ENCODE peak calls at places on chromosome 9, in nine cellular contexts. Q is upper lobe of left lung; Y is osteoblast; C is spleen; A is K562; W is GM12865; U is adrenal gland; V is adipocyte; L is CD4-positive, alpha-beta memory T cell. S is an unnamed sample.

GRCh38 chr9:120438111-120438510 is 141.9 kb downstream of the CDK5RAP2 start:
- DNase-seq in Q (no peak), Y (peak), C (no peak), A (no peak), W (no peak), U (no peak), V (no peak), L (no peak), S (no peak)

GRCh38 chr9:105444130-105444529 is 3.7 kb upstream of the FSD1L start:
- DNase-seq in Q (no peak), Y (no peak), C (no peak), A (no peak), W (no peak), U (no peak), V (no peak), L (no peak), S (no peak)

GRCh38 chr9:125330587-125330986 is 69.0 kb downstream of the GAPVD1 start:
- DNase-seq in Q (no peak), Y (no peak), C (no peak), A (no peak), W (no peak), U (no peak), V (no peak), L (no peak), S (no peak)

GRCh38 chr9:93198117-93198838 is 14.3 kb downstream of the WNK2 start:
- DNase-seq in Q (no peak), Y (peak), C (no peak), A (no peak), W (no peak), U (no peak), V (no peak), L (no peak), S (peak)

GRCh38 chr9:29816954-29817703 is 2243.8 kb upstream of the C9orf72 start:
- DNase-seq in Q (peak), Y (no peak), C (peak), A (no peak), W (no peak), U (no peak), V (no peak), L (no peak), S (no peak)

GRCh38 chr9:38423939-38424843 is at the start of gene IGFBPL1:
- DNase-seq in Q (peak), Y (peak), C (no peak), A (no peak), W (peak), U (peak), V (peak), L (no peak), S (peak)

GRCh38 chr9:98809311-98810105 is 2.0 kb downstream of the GALNT12 start:
- DNase-seq in Q (no peak), Y (no peak), C (no peak), A (peak), W (no peak), U (no peak), V (no peak), L (no peak), S (peak)

GRCh38 chr9:127785023-127785932 is 556 bp upstream of the CDK9 start:
- DNase-seq in Q (peak), Y (peak), C (peak), A (peak), W (peak), U (peak), V (peak), L (peak), S (peak)

GRCh38 chr9:129416831-129417604 is 203.9 kb downstream of the C9orf50 start:
- DNase-seq in Q (no peak), Y (peak), C (no peak), A (no peak), W (no peak), U (peak), V (no peak), L (no peak), S (peak)

GRCh38 chr9:100426532-100427365 is at the start of gene MSANTD3:
- DNase-seq in Q (peak), Y (peak), C (peak), A (peak), W (peak), U (peak), V (peak), L (peak), S (peak)

DNA sequence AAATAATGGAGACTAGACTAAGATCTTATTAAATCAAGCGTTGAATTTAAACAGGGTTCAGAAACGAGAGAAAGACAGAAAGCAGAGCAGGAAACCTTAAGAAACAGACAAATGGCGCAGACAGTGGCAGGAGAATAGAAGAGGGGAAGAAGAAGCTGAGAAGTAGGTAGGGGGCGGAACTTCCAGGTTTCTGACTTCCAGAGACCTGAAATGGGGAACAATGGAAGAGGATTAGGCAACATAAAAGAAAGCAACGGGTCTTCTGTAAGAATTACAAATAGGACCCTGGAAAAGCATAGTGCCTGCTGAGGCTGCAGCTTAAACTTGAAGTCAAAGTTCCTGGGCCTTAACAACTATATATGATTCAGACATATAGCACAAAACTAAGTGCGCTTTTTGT is 101.7 kb downstream of the BNC2 start:
- DNase-seq in Q (no peak), Y (no peak), C (no peak), A (no peak), W (no peak), U (no peak), V (no peak), L (no peak), S (peak)
- H3K4me3 ChIP-seq in Q (no peak), Y (no peak), C (no peak), A (no peak), W (no peak), U (no peak), V (no peak), L (no peak), S (no peak)

GRCh38 chr9:2297771-2298170 is 282.6 kb downstream of the SMARCA2 start:
- DNase-seq in Q (no peak), Y (no peak), C (no peak), A (no peak), W (no peak), U (no peak), V (no peak), L (no peak), S (no peak)
- H3K4me3 ChIP-seq in Q (no peak), Y (no peak), C (no peak), A (no peak), W (no peak), U (no peak), V (no peak), L (no peak), S (no peak)

DNA sequence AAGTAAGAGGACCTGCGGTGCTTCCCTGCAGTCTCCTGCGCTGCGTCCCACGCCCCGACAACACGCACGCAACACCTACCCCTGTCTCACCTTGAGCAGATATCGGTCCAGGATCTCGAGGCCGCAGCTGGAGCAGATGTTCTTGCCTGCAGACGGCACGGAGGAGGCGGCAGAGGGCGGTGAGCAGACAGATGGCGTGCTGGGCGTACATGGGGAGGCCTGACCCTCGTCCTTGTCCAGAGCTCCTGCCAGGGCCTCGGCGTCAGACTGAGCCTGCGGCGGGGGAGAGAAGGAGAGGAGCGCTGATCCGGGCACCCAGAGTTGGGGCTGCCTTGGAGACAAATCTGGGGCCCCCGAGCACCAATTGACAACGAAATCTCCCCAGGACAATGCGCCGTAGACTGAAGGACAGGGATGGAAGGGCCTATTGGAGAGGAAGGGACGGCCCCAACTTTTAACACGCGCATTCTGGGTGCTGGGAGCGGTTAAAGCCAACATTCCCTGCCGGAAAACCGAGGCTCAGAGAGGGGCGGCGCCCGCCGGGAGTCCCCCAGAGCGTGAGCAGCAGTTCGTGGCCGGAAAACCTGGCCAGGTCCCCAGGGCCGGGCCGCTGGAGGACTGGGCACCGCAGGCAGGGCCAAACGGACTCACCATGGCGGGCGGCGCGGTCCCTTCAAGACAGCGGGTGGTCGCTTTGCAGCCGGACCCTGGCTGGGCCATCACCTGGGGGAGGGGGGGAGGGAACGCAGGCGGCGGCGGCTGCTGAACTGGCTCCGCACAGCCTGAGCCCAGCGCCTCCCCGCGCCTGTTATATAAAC is 1.8 kb downstream of the LHX6 start:
- DNase-seq in Q (peak), Y (peak), C (no peak), A (no peak), W (no peak), U (peak), V (no peak), L (no peak), S (peak)
- H3K4me3 ChIP-seq in Q (no peak), Y (no peak), C (no peak), A (no peak), W (no peak), U (no peak), V (no peak), L (no peak), S (peak)

GRCh38 chr9:36276840-36277239 is 18.6 kb upstream of the GNE start:
- DNase-seq in Q (no peak), Y (peak), C (no peak), A (peak), W (no peak), U (no peak), V (peak), L (no peak), S (no peak)
- H3K4me3 ChIP-seq in Q (no peak), Y (peak), C (no peak), A (no peak), W (no peak), U (no peak), V (peak), L (no peak), S (no peak)

DNA sequence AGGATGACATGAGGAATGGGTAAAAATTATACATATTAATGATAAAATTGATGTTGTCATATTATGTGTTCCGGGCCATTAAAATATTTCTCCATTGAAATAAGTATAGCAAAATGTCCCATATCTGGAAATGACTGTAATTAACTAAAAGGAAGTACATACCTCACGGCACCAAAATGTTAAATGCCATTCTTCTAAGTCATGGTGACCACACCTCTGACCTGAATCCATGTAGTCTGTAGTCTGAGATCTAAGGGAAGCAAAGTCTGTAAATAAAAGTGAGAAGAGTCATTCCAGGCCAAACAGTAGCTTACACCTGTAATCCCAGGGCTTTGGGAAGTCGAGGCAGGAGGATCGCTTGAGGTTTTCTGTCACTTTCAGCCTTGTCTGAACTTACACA is 8.7 kb upstream of the GDA start:
- DNase-seq in Q (no peak), Y (no peak), C (no peak), A (no peak), W (no peak), U (no peak), V (no peak), L (no peak), S (no peak)
- H3K4me3 ChIP-seq in Q (no peak), Y (no peak), C (no peak), A (no peak), W (no peak), U (no peak), V (no peak), L (no peak), S (no peak)

DNA sequence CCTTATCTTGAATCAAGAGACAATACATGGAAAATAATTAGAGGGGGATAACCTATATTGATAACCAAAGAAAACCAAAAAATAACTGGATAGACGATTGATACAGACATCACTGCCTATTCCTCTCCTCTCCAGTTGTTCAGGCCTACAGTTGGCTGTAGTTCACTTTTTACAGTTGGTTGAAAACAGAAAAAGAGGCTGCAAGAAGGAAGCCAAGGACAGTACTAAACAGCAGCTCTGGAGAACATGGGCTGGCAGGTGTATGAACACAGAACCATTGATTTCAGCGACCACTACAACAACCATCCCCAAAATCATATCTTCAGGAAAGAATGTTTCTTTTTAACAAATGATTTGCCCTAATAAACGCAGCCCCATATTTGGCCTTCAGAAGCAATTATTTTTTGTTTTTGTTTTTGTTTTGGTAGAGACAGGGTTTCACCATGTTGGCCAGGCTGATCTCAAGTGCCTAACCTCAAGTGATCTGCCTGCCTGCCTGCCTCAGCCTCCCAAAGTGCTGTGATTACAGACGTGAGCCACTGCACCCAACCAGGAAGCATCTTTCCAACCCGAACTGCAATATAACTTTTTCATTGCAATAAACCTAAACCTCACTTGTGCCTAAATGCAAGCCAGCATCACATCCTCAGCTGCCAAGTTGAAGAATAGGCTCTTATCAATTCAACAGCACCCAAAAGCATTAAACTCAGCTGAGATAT is 64.2 kb downstream of the MLLT3 start:
- DNase-seq in Q (no peak), Y (no peak), C (no peak), A (no peak), W (no peak), U (no peak), V (no peak), L (no peak), S (no peak)
- H3K4me3 ChIP-seq in Q (no peak), Y (no peak), C (no peak), A (no peak), W (no peak), U (no peak), V (peak), L (no peak), S (no peak)

GRCh38 chr9:134367061-134367460 is 40.8 kb downstream of the RXRA start:
- DNase-seq in Q (no peak), Y (no peak), C (no peak), A (no peak), W (no peak), U (no peak), V (no peak), L (no peak), S (peak)

GRCh38 chr9:134366223-134367031 is 40.2 kb downstream of the RXRA start:
- DNase-seq in Q (peak), Y (peak), C (peak), A (no peak), W (no peak), U (peak), V (peak), L (no peak), S (peak)

GRCh38 chr9:134368571-134368970 is 42.3 kb downstream of the RXRA start:
- DNase-seq in Q (no peak), Y (no peak), C (no peak), A (no peak), W (no peak), U (no peak), V (no peak), L (no peak), S (no peak)

GRCh38 chr9:134369416-134370212 is 43.4 kb downstream of the RXRA start:
- DNase-seq in Q (no peak), Y (no peak), C (no peak), A (peak), W (no peak), U (no peak), V (no peak), L (no peak), S (no peak)

DNA sequence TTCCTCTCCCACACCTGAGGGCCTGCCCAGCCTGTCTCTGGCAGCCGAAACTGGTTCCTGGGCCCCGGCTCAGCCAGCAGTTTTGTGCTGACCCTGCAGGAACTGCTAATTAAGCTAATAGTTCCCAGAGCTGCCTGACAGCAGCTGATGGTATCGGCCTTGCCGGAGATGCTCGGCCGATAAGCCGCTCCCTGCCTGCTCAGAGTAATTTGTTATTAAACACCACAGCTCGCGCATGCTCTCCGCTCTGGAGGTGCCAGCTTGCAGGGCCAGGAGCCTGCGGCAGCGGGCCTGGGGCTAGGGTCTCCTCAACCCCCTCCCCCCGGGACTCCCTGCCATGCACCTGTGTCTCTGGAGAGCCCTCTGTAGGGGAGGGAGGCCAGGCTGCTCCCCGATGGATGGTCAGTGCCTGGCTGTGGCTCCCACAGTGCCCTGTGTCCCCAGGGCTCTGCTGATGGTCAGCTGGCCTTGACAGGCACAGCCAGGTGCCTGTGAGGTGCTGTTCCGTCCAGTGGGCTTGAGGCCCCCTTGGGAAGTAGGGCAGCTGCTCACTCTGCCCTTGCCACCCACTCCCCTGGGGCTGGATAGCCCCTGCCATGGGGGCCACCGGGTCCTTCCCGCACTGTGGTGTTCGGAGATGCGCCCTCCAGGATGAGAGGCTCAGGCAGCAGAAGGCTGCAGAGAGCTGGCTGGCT is 41.7 kb downstream of the RXRA start:
- DNase-seq in Q (no peak), Y (no peak), C (no peak), A (no peak), W (no peak), U (peak), V (no peak), L (no peak), S (peak)
- H3K4me3 ChIP-seq in Q (no peak), Y (no peak), C (no peak), A (no peak), W (no peak), U (no peak), V (no peak), L (no peak), S (no peak)

DNA sequence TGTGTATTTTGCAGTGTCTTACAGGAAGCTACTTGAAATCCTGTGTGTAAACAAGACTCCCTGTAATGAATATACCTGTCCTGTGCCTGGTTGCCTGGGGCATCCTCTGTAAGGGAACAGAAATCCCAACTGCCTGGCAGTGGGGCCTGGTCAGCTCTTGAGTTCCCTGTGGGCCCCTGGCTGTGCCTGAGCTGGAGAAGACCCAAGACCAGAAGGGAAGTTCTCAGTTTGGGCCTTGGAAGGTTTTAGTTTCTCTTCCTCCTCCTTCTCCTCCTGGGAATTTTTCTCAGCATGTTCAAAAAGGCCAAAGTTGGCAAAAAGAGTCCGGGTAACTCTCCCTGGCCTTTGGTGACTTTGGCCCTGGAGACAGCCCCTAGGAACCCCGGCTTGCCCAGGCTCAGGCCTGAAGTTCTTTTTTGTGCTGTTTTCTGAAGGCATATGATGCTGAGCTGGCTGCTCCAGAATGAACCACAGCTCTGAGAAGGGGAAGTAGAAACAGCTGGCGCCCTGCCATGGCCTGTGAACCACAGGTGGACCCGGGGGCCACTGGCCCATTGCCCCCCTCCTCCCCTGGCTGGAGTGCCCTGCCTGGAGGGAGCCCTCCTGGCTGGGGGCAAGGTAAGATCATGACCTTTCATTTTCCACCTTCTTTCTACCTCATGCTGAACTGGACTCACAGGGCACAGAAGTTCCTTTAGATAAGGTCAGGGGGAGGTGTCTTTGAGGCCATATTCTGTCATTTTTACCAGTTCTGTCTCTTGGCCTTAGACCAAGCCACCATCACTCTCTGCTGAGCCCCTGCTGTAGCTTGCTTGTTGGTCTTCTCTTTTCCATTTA is 5.8 kb downstream of the TMEM268 start:
- DNase-seq in Q (peak), Y (no peak), C (peak), A (peak), W (peak), U (peak), V (peak), L (no peak), S (no peak)
- H3K4me3 ChIP-seq in Q (no peak), Y (no peak), C (no peak), A (no peak), W (peak), U (no peak), V (no peak), L (no peak), S (no peak)